ENCODE peak calls at places on chromosomes 2 and 18, in nine cellular contexts. L is CD8-positive, alpha-beta T cell; V is uterus; B is vagina; C is fibroblast of lung; Z is psoas muscle; G is PC-3; R is HCT116; A is sigmoid colon. P is an unnamed sample.

GRCh38 chr2:182618672-182619079 is 97.4 kb upstream of the DNAJC10 start:
- DNase-seq in A (no peak), L (no peak), B (no peak), G (peak; percentile 22), Z (no peak), V (no peak), C (peak; percentile 58), R (no peak), P (no peak)

GRCh38 chr2:132741754-132742153 is 71.7 kb upstream of the LYPD1 start:
- DNase-seq in R (no peak), B (no peak), L (no peak), C (peak; percentile 36), G (no peak), Z (no peak), V (no peak), A (no peak), P (no peak)

GRCh38 chr18:35776481-35776880 is 194.9 kb downstream of the GALNT1 start:
- DNase-seq in C (no peak), Z (no peak), V (no peak), R (no peak), A (no peak), B (no peak), L (no peak), G (no peak), P (no peak)

GRCh38 chr2:219213486-219214071 is 5.2 kb downstream of the ABCB6 start:
- DNase-seq in C (no peak), V (no peak), R (no peak), B (no peak), Z (no peak), G (no peak), A (peak; percentile 50), L (no peak), P (no peak)

GRCh38 chr2:239327536-239328305 is 73.1 kb downstream of the HDAC4 start:
- DNase-seq in V (peak; percentile 50), G (no peak), Z (no peak), B (peak; percentile 79), A (no peak), L (no peak), C (no peak), R (no peak), P (no peak)

GRCh38 chr18:9712606-9713005 is 4.5 kb downstream of the RAB31 start:
- DNase-seq in A (peak; percentile 2), Z (no peak), L (no peak), G (no peak), R (no peak), B (no peak), V (no peak), C (no peak), P (no peak)

GRCh38 chr18:60117321-60117720 is 217.5 kb downstream of the PMAIP1 start:
- DNase-seq in Z (no peak), R (no peak), G (no peak), V (no peak), C (no peak), L (no peak), B (no peak), A (no peak), P (no peak)

GRCh38 chr2:206863721-206864120 is 75.6 kb upstream of the CPO start:
- DNase-seq in V (no peak), B (no peak), L (no peak), Z (no peak), G (no peak), C (no peak), A (no peak), R (no peak), P (no peak)

GRCh38 chr18:11518788-11519685 is 90.4 kb upstream of the SLC35G4 start:
- DNase-seq in B (no peak), C (peak; percentile 52), G (peak; percentile 66), A (no peak), V (no peak), L (no peak), R (peak; percentile 57), Z (no peak), P (no peak)

GRCh38 chr18:44743626-44744025 is 62.9 kb downstream of the SETBP1 start:
- DNase-seq in V (no peak), B (no peak), G (no peak), L (no peak), C (no peak), Z (no peak), A (no peak), R (no peak), P (no peak)

GRCh38 chr2:224401641-224402342 is at the start of gene FAM124B:
- DNase-seq in V (peak; percentile 49), G (no peak), A (peak; percentile 86), B (no peak), L (no peak), R (no peak), C (no peak), Z (peak; percentile 80), P (peak; percentile 70)

GRCh38 chr2:239202343-239202742 is 198.5 kb downstream of the HDAC4 start:
- DNase-seq in G (no peak), B (no peak), R (no peak), A (peak; percentile 64), L (no peak), Z (peak; percentile 71), C (no peak), V (no peak), P (peak; percentile 57)

GRCh38 chr18:59141294-59142068 is 1.8 kb downstream of the SEC11C start:
- DNase-seq in L (no peak), V (no peak), R (no peak), B (no peak), G (no peak), C (no peak), Z (no peak), A (no peak), P (no peak)

GRCh38 chr2:40281021-40281940 is 170.6 kb downstream of the SLC8A1 start:
- DNase-seq in V (peak; percentile 65), C (peak; percentile 90), G (peak; percentile 47), L (no peak), A (peak; percentile 76), B (no peak), Z (no peak), R (no peak), P (no peak)

GRCh38 chr2:78423631-78424030 is 601.9 kb upstream of the REG3G start:
- DNase-seq in R (no peak), B (no peak), V (no peak), Z (no peak), C (no peak), L (no peak), A (no peak), G (no peak), P (no peak)

GRCh38 chr2:240523451-240524281 is 34.1 kb downstream of the ANKMY1 start:
- DNase-seq in V (no peak), B (peak; percentile 67), R (no peak), L (no peak), Z (no peak), C (no peak), A (no peak), G (no peak), P (no peak)

GRCh38 chr2:99845291-99845690 is 297.1 kb downstream of the AFF3 start:
- DNase-seq in G (no peak), B (no peak), C (peak; percentile 48), V (no peak), L (no peak), R (no peak), A (no peak), Z (no peak), P (no peak)

GRCh38 chr2:120235681-120236080 is 12.5 kb upstream of the TMEM185B start:
- DNase-seq in C (no peak), Z (peak; percentile 19), A (no peak), L (no peak), V (no peak), G (no peak), R (no peak), B (no peak), P (no peak)

GRCh38 chr18:59631583-59632181 is 65.5 kb downstream of the CCBE1 start:
- DNase-seq in C (peak; percentile 31), V (no peak), G (peak; percentile 59), Z (no peak), B (no peak), L (no peak), A (no peak), R (peak; percentile 24), P (no peak)

GRCh38 chr2:158467248-158467647 is 10.5 kb downstream of the PKP4 start:
- DNase-seq in B (no peak), A (no peak), Z (no peak), L (no peak), R (no peak), G (no peak), C (no peak), V (no peak), P (no peak)
- H3K4me1 ChIP-seq in B (peaks cover 11% of the 10 kb centered on the region), A (no peaks in the 10 kb centered on the region), Z (no peaks in the 10 kb centered on the region), L (no peaks in the 10 kb centered on the region), R (no peaks in the 10 kb centered on the region), G (no peaks in the 10 kb centered on the region), C (peaks cover 2% of the 10 kb centered on the region), V (no peaks in the 10 kb centered on the region), P (no peaks in the 10 kb centered on the region)

GRCh38 chr2:8193686-8194615 is 487.9 kb upstream of the ID2 start:
- DNase-seq in C (no peak), Z (no peak), B (no peak), A (no peak), V (no peak), L (no peak), R (no peak), G (no peak), P (no peak)
- H3K27ac ChIP-seq in C (no peak overlapping the region), Z (no peak overlapping the region), B (no peak overlapping the region), A (no peak overlapping the region), V (no peak overlapping the region), L (no peak overlapping the region), R (no peak overlapping the region), G (no peak overlapping the region), P (no peak overlapping the region)

GRCh38 chr2:110105608-110106467 is 9.8 kb downstream of the MALL start:
- DNase-seq in G (peak; percentile 99), R (peak; percentile 97), Z (no peak), A (no peak), C (peak; percentile 90), B (peak; percentile 96), V (no peak), L (no peak), P (peak; percentile 34)

GRCh38 chr2:110104025-110104771 is 11.4 kb downstream of the MALL start:
- DNase-seq in A (no peak), G (peak; percentile 62), R (no peak), C (peak; percentile 91), V (no peak), L (no peak), B (no peak), Z (no peak), P (peak; percentile 73)

GRCh38 chr2:110107092-110108079 is 8.2 kb downstream of the MALL start:
- DNase-seq in A (no peak), C (no peak), L (no peak), B (peak; percentile 94), G (peak; percentile 38), Z (no peak), V (no peak), R (no peak), P (no peak)

GRCh38 chr2:110105183-110105582 is 10.4 kb downstream of the MALL start:
- DNase-seq in B (peak; percentile 96), C (no peak), L (no peak), R (no peak), G (no peak), V (no peak), A (no peak), Z (no peak), P (no peak)

GRCh38 chr2:110106642-110107041 is 9.0 kb downstream of the MALL start:
- DNase-seq in V (no peak), R (peak; percentile 59), G (peak; percentile 82), L (no peak), B (no peak), A (no peak), Z (no peak), C (peak; percentile 97), P (peak; percentile 91)
- H3K4me1 ChIP-seq in V (no peaks in the 10 kb centered on the region), R (peaks cover 99% of the 10 kb centered on the region), G (peaks cover 75% of the 10 kb centered on the region), L (no peaks in the 10 kb centered on the region), B (peaks cover 54% of the 10 kb centered on the region), A (no peaks in the 10 kb centered on the region), Z (no peaks in the 10 kb centered on the region), C (peaks cover 31% of the 10 kb centered on the region), P (peaks cover 40% of the 10 kb centered on the region)

GRCh38 chr18:74501386-74501785 is 5.2 kb downstream of the CNDP2 start:
- DNase-seq in Z (no peak), R (no peak), A (peak; percentile 25), L (no peak), G (no peak), B (no peak), V (no peak), C (no peak), P (no peak)
- H3K27ac ChIP-seq in Z (no peak overlapping the region), R (no peak overlapping the region), A (peak overlapping the region; percentile 25), L (no peak overlapping the region), G (no peak overlapping the region), B (peak overlapping the region; percentile 37), V (no peak overlapping the region), C (no peak overlapping the region), P (peak overlapping the region; percentile 97)